ENCODE peak calls at places on chromosome 11, in eight cellular contexts. T is A549, B is GM12878, W is tibial nerve, C is sigmoid colon, O is stomach, Y is K562, G is ovary. L is an unnamed sample.

GRCh38 chr11:124895471-124895971 is 2.1 kb downstream of the ROBO4 start:
- DNase-seq in Y (no peak), T (no peak), O (no peak), G (no peak), W (peak), B (no peak), C (peak), L (no peak)

GRCh38 chr11:58965246-58965985 is 26.1 kb downstream of the GLYATL1 start:
- DNase-seq in C (no peak), G (no peak), B (no peak), O (no peak), Y (no peak), W (no peak), T (no peak), L (no peak)

GRCh38 chr11:13983081-13983751 is 20.7 kb downstream of the SPON1 start:
- DNase-seq in W (no peak), B (no peak), G (peak), Y (no peak), T (no peak), C (peak), O (no peak), L (peak)

GRCh38 chr11:1307998-1308744 is 1.3 kb downstream of the TOLLIP start:
- DNase-seq in G (no peak), W (no peak), C (no peak), B (no peak), O (peak), Y (no peak), T (no peak), L (no peak)

GRCh38 chr11:48083427-48083826 is 103.1 kb downstream of the PTPRJ start:
- DNase-seq in C (no peak), Y (no peak), B (no peak), T (no peak), W (no peak), O (no peak), G (no peak), L (no peak)

GRCh38 chr11:65434057-65434666 is 11.6 kb downstream of the NEAT1 start:
- DNase-seq in W (no peak), O (no peak), Y (no peak), G (no peak), C (peak), T (no peak), B (no peak), L (peak)

GRCh38 chr11:114262681-114263509 is 33.3 kb upstream of the NNMT start:
- DNase-seq in C (peak), Y (peak), O (no peak), W (no peak), T (peak), G (no peak), B (no peak), L (no peak)

GRCh38 chr11:127411283-127411682 is 410.7 kb upstream of the KIRREL3 start:
- DNase-seq in G (no peak), T (no peak), Y (no peak), W (no peak), O (no peak), B (no peak), C (no peak), L (no peak)

DNA sequence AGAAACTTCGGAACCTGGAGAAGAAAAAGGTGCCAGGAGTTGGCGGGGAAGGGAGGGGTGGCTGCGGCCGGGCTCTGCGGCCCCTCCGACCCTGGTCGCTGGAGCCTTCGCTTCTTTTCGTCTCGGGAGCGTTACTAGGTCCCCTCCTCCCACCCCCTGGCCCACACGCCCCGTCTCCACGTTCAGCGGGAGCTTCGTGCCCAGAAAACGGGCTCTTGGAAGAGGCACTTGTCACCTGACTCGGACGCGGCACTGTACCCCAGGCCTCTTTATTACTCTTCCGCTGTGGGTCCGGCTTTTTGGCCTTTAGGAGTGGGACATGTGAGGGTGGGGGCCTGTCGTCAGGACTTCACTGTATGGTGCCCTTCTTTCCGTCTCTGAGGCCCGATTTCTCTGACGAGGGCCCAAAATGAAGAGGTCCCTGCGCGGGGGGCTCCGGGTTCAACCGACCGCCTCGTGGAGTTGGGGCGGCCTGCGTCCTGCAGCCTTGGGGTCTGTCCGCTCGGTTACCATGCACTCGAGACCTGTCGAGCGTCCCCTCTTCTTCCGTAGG is 1.2 kb downstream of the CAPRIN1 start:
- DNase-seq in Y (peak), G (no peak), W (no peak), T (no peak), B (no peak), C (peak), O (peak), L (peak)
- TF ChIP-seq EP300 in Y (no peak), G (no peak), W (no peak), T (no peak), B (no peak), C (no peak), O (no peak), L (no peak)

DNA sequence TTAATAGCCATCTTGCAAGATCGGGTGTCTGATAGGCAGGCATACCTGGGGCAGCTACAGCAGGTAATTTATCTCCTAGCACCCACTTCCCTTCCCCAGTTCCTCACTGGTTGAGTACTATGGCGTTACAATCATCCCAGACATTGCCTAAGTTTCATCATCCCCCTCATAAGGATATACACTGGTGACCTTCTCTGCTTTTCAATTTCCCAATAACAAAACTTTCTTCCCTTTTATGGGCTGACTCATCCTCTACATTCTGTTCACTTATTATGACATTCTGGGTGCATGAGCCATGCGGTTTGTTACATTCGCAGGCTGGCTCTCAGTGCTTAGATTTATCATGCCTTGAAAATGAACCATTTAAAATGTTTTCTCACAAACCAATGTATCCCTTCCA is 5.0 kb upstream of the MRPL11 start:
- DNase-seq in G (no peak), O (no peak), T (peak), W (no peak), C (no peak), B (no peak), Y (no peak), L (no peak)
- TF ChIP-seq EP300 in G (no peak), O (no peak), T (no peak), W (no peak), C (no peak), B (no peak), Y (no peak), L (no peak)

GRCh38 chr11:26842458-26842841 is 120.6 kb upstream of the SLC5A12 start:
- DNase-seq in O (no peak), T (no peak), B (no peak), C (peak), W (no peak), Y (no peak), G (no peak), L (no peak)
- TF ChIP-seq EP300 in O (no peak), T (no peak), B (no peak), C (no peak), W (no peak), Y (no peak), G (no peak), L (no peak)

DNA sequence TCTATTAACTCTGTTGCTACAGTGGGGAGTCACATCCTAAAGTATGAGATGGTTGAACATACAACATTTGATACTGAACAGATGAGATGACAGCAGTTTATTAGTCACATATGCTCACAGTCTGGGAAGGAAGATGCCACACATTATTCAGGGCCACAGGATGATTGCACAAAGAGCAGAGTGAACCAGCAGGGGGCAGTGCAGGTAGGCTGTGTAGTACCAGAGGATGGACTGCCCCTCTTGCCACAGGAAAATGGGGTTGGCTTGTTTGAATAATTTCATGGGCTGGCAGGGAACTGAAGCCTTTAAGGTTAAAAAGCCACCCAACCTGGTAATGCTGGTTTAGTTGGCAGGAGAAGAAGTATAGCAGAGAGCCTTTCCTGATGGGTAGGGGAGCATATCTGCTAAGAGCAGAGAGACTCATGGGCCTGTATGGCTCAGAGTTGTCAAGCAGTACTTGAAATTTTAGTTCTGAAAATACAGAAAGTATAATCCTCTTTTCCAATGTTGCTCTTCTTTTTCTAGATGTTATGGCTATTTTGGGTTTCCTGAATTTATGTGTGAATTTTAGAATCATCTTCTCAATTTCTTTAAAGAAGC is 180.4 kb upstream of the B3GAT1 start:
- DNase-seq in B (no peak), C (no peak), G (no peak), O (peak), Y (peak), W (no peak), T (no peak), L (peak)
- TF ChIP-seq EP300 in B (no peak), C (no peak), G (no peak), O (no peak), Y (no peak), W (no peak), T (no peak), L (no peak)

DNA sequence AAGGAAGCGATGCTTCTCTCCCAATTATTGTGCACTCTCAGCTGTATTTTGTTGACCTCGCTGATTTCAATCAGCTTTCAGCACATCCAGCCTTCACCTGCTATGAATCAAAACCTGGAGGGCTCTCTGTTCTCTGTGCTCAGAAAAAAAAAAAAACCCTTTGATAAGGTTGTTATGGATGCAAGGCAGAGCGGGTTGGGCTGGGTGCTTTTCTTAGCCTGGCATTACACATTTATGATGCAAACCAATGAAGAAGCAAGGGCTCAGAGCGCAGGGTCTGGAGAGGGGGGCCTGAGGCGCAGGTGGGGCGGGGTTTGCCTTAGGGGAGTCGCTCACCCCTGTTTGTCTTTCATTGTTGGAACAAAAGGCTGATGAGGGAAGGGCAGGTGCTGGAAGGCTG is 86.0 kb upstream of the CADM1 start:
- DNase-seq in T (no peak), O (no peak), G (no peak), W (no peak), C (no peak), B (no peak), Y (no peak), L (no peak)
- TF ChIP-seq EP300 in T (no peak), O (no peak), G (no peak), W (no peak), C (no peak), B (no peak), Y (no peak), L (no peak)

GRCh38 chr11:97398246-97398645 is 1008.4 kb downstream of the JRKL start:
- DNase-seq in T (no peak), O (no peak), W (no peak), Y (no peak), C (no peak), G (no peak), B (no peak), L (no peak)
- TF ChIP-seq EP300 in T (no peak), O (no peak), W (no peak), Y (no peak), C (no peak), G (no peak), B (no peak), L (no peak)

DNA sequence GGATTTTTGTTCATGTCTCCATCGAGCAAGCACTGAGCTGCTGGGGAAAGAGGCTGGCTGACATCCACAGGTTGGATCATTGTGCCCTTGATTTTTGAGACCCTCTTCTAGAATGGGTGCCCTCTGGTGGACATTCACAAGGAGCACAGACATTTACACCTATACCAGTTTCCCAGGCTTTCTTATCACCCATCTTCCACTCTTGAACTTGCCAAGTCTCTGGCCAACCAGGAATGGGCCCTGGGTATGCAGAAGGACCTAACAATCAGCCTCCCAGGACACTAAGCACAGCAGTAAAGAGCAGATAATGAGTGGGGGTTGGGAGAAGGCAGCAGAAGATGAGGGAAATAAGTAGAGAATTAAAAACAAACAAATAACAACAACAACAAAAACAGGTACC is 5.7 kb upstream of the INTS4 start:
- DNase-seq in Y (peak), O (peak), T (peak), W (no peak), G (no peak), C (no peak), B (no peak), L (peak)
- TF ChIP-seq EP300 in Y (no peak), O (no peak), T (no peak), W (no peak), G (no peak), C (no peak), B (no peak), L (no peak)

DNA sequence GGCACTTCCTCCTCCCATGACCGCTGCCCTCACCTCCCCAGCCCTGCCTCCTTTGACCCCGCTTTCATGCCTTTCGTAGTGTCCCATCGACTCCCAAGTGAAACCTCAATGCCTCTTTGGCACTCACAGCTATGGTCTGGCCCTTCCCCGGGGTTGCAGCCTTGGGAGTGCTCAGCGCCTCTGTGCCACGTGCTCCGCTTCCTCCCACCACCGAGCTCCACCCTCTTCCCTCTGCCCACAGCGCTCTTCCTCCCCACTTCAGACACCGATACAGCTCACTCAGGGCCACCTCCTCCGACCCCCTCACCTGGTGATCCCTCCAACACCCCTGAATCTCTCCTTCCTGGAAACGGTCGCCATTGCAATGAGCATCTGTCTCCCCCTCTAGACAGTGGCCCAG is 16.6 kb upstream of the SCGB1A1 start:
- DNase-seq in O (peak), B (no peak), T (no peak), C (peak), W (peak), Y (no peak), G (peak), L (peak)
- TF ChIP-seq EP300 in O (no peak), B (no peak), T (no peak), C (no peak), W (no peak), Y (no peak), G (no peak), L (no peak)

GRCh38 chr11:119490253-119491006 is 67.5 kb upstream of the THY1 start:
- DNase-seq in B (no peak), Y (no peak), G (no peak), T (no peak), W (no peak), O (no peak), C (peak), L (no peak)

GRCh38 chr11:119496997-119497396 is 74.0 kb upstream of the THY1 start:
- DNase-seq in T (no peak), G (no peak), C (no peak), B (no peak), W (no peak), Y (no peak), O (no peak), L (no peak)

GRCh38 chr11:119491753-119492455 is 68.9 kb upstream of the THY1 start:
- DNase-seq in G (no peak), W (no peak), B (no peak), C (no peak), Y (peak), O (no peak), T (no peak), L (no peak)

GRCh38 chr11:119496453-119496852 is 73.5 kb upstream of the THY1 start:
- DNase-seq in O (no peak), B (no peak), Y (no peak), W (no peak), G (no peak), T (no peak), C (no peak), L (no peak)

GRCh38 chr11:119493712-119494111 is 70.7 kb upstream of the THY1 start:
- DNase-seq in B (no peak), W (no peak), Y (peak), O (peak), G (no peak), C (no peak), T (no peak), L (peak)
- TF ChIP-seq EP300 in B (no peak), W (no peak), Y (no peak), O (no peak), G (no peak), C (no peak), T (no peak), L (no peak)

L was measured in transverse colon.